ENCODE peak calls at places on chromosomes 2 and 18, in nine cellular contexts. Y is activated CD8-positive, alpha-beta T cell treated with anti-CD3 and anti-CD28 coated beads for 36 hours; L is Peyer's patch; U is amygdala; H is activated CD8-positive, alpha-beta memory T cell treated with anti-CD3 and anti-CD28 coated beads, Interleukin-2, amount 50 U/mL, for 48 hours; R is stimulated activated CD8-positive, alpha-beta memory T cell treated with anti-CD3 and anti-CD28 coated beads, Interleukin-15, amount 100 ng/mL, for 1 hour; S is globus pallidus; F is Calu3; W is epithelial cell of esophagus. N is an unnamed sample.

GRCh38 chr2:74767618-74768017 is 66.3 kb upstream of the HK2 start:
- DNase-seq in Y (no peak), L (no peak), U (no peak), H (no peak), R (no peak), S (no peak), F (no peak), W (no peak), N (no peak)

GRCh38 chr2:240586919-240587800 is 626 bp downstream of the CAPN10 start:
- DNase-seq in Y (peak; percentile 76), L (peak; percentile 69), U (no peak), H (peak; percentile 75), R (no peak), S (no peak), F (peak; percentile 33), W (peak; percentile 54), N (no peak)

GRCh38 chr2:154457291-154457690 is 241.2 kb upstream of the KCNJ3 start:
- DNase-seq in Y (no peak), L (no peak), U (no peak), H (no peak), R (no peak), S (no peak), F (no peak), W (peak; percentile 9), N (no peak)

GRCh38 chr2:234291765-234292204 is 205.1 kb downstream of the ARL4C start:
- DNase-seq in Y (peak; percentile 55), L (peak; percentile 80), U (no peak), H (no peak), R (no peak), S (no peak), F (no peak), W (no peak), N (peak; percentile 98)

GRCh38 chr2:134080759-134081158 is 173.1 kb upstream of the MGAT5 start:
- DNase-seq in Y (no peak), L (no peak), U (no peak), H (no peak), R (no peak), S (no peak), F (no peak), W (no peak), N (no peak)

GRCh38 chr2:42118759-42119569 is 50.2 kb upstream of the EML4 start:
- DNase-seq in Y (no peak), L (no peak), U (no peak), H (no peak), R (no peak), S (no peak), F (no peak), W (no peak), N (no peak)

GRCh38 chr2:171830039-171830438 is 64.0 kb downstream of the SLC25A12 start:
- DNase-seq in Y (no peak), L (no peak), U (no peak), H (no peak), R (no peak), S (no peak), F (no peak), W (no peak), N (no peak)

GRCh38 chr2:1791670-1792069 is 47.4 kb upstream of the PXDN start:
- DNase-seq in Y (no peak), L (no peak), U (no peak), H (no peak), R (no peak), S (no peak), F (no peak), W (no peak), N (no peak)

GRCh38 chr18:31667185-31667584 is 17.2 kb downstream of the B4GALT6 start:
- DNase-seq in Y (no peak), L (no peak), U (no peak), H (no peak), R (no peak), S (no peak), F (no peak), W (no peak), N (no peak)

GRCh38 chr2:134244587-134244986 is 9.3 kb upstream of the MGAT5 start:
- DNase-seq in Y (no peak), L (no peak), U (no peak), H (no peak), R (no peak), S (no peak), F (no peak), W (peak; percentile 42), N (no peak)

GRCh38 chr18:78123144-78123909 is 856.3 kb upstream of the SALL3 start:
- DNase-seq in Y (no peak), L (no peak), U (no peak), H (no peak), R (no peak), S (no peak), F (no peak), W (no peak), N (no peak)

GRCh38 chr2:232979871-232980461 is 33.1 kb downstream of the NGEF start:
- DNase-seq in Y (peak; percentile 5), L (peak; percentile 75), U (no peak), H (peak; percentile 38), R (no peak), S (no peak), F (peak; percentile 47), W (peak; percentile 77), N (no peak)

GRCh38 chr18:49022311-49023280 is 71.8 kb upstream of the SMAD7 start:
- DNase-seq in Y (no peak), L (no peak), U (no peak), H (peak; percentile 45), R (no peak), S (no peak), F (no peak), W (no peak), N (no peak)

GRCh38 chr2:231162036-231162345 is 36.4 kb upstream of the ARMC9 start:
- DNase-seq in Y (no peak), L (no peak), U (no peak), H (no peak), R (no peak), S (no peak), F (no peak), W (no peak), N (peak; percentile 75)

GRCh38 chr2:222656544-222657446 is 903 bp upstream of the FARSB start:
- DNase-seq in Y (peak; percentile 31), L (no peak), U (no peak), H (no peak), R (no peak), S (no peak), F (no peak), W (no peak), N (no peak)

GRCh38 chr2:118249531-118249930 is 161.3 kb downstream of the INSIG2 start:
- DNase-seq in Y (no peak), L (no peak), U (no peak), H (peak; percentile 32), R (no peak), S (no peak), F (peak; percentile 4), W (peak; percentile 77), N (peak; percentile 90)

GRCh38 chr2:191245869-191246531 is 796 bp downstream of the MYO1B start:
- DNase-seq in Y (peak; percentile 58), L (peak; percentile 69), U (no peak), H (peak; percentile 72), R (no peak), S (no peak), F (peak; percentile 84), W (peak; percentile 78), N (no peak)

GRCh38 chr18:27005589-27005988 is 140.1 kb upstream of the AQP4 start:
- DNase-seq in Y (no peak), L (no peak), U (no peak), H (no peak), R (no peak), S (no peak), F (peak; percentile 22), W (peak; percentile 30), N (no peak)

GRCh38 chr2:40129725-40130124 is 322.2 kb downstream of the SLC8A1 start:
- DNase-seq in Y (no peak), L (no peak), U (no peak), H (no peak), R (no peak), S (no peak), F (no peak), W (no peak), N (no peak)

GRCh38 chr2:197008229-197008628 is 81.7 kb upstream of the PGAP1 start:
- DNase-seq in Y (no peak), L (no peak), U (no peak), H (no peak), R (no peak), S (no peak), F (no peak), W (peak; percentile 94), N (no peak)

N was measured in MV-4-11.